ENCODE peak calls at places on chromosomes 2 and 18, in five cellular contexts. X, F, O, Q and U are unnamed samples. For H3K4me1, the result is how much of the 10 kb centered on the place peaks cover.

GRCh38 chr18:13288509-13289138 is 70.1 kb downstream of the LDLRAD4 start:
- DNase-seq in X (no peak), F (no peak), O (no peak), Q (no peak), U (no peak)

GRCh38 chr2:170449034-170449433 is 266.1 kb upstream of the SP5 start:
- DNase-seq in X (no peak), F (no peak), O (no peak), Q (no peak), U (no peak)

GRCh38 chr2:169073972-169074751 is 4.8 kb downstream of the DHRS9 start:
- DNase-seq in X (no peak), F (no peak), O (peak), Q (no peak), U (no peak)

GRCh38 chr2:60671971-60672370 is 84.1 kb upstream of the PAPOLG start:
- DNase-seq in X (no peak), F (no peak), O (no peak), Q (no peak), U (no peak)

GRCh38 chr2:76180676-76181075 is 470.0 kb upstream of the GCFC2 start:
- DNase-seq in X (no peak), F (no peak), O (no peak), Q (no peak), U (no peak)

GRCh38 chr18:38956068-38956467 is 1390.5 kb upstream of the CELF4 start:
- DNase-seq in X (no peak), F (no peak), O (no peak), Q (no peak), U (no peak)

GRCh38 chr2:239960929-239961661 is 64.0 kb downstream of the NDUFA10 start:
- DNase-seq in X (no peak), F (no peak), O (no peak), Q (no peak), U (no peak)

GRCh38 chr2:188909036-188909435 is 65.1 kb upstream of the COL3A1 start:
- DNase-seq in X (peak), F (no peak), O (peak), Q (no peak), U (no peak)

GRCh38 chr18:21741511-21742322 is 1.1 kb downstream of the MIB1 start:
- DNase-seq in X (peak), F (peak), O (peak), Q (peak), U (no peak)

GRCh38 chr2:199335502-199335901 is 122.2 kb downstream of the SATB2 start:
- DNase-seq in X (no peak), F (no peak), O (no peak), Q (no peak), U (no peak)

GRCh38 chr2:1605102-1605501 is 139.2 kb downstream of the PXDN start:
- DNase-seq in X (peak), F (peak), O (no peak), Q (peak), U (no peak)

GRCh38 chr2:172724724-172725123 is 10.9 kb upstream of the RAPGEF4 start:
- DNase-seq in X (no peak), F (no peak), O (no peak), Q (no peak), U (no peak)

GRCh38 chr2:200423552-200423951 is 86.3 kb downstream of the KCTD18 start:
- DNase-seq in X (no peak), F (no peak), O (no peak), Q (no peak), U (no peak)
- H3K4me1 ChIP-seq in X (under half), F (under half), O (under half), Q (under half), U (under half)

GRCh38 chr18:56003651-56004050 is 415.7 kb upstream of the TCF4 start:
- DNase-seq in X (no peak), F (no peak), O (no peak), Q (no peak), U (no peak)

GRCh38 chr18:56000041-56000440 is 412.0 kb upstream of the TCF4 start:
- DNase-seq in X (no peak), F (no peak), O (no peak), Q (no peak), U (no peak)

GRCh38 chr18:56001576-56001975 is 413.6 kb upstream of the TCF4 start:
- DNase-seq in X (no peak), F (no peak), O (no peak), Q (no peak), U (no peak)

GRCh38 chr18:55999641-56000040 is 411.6 kb upstream of the TCF4 start:
- DNase-seq in X (no peak), F (peak), O (no peak), Q (no peak), U (no peak)

DNA sequence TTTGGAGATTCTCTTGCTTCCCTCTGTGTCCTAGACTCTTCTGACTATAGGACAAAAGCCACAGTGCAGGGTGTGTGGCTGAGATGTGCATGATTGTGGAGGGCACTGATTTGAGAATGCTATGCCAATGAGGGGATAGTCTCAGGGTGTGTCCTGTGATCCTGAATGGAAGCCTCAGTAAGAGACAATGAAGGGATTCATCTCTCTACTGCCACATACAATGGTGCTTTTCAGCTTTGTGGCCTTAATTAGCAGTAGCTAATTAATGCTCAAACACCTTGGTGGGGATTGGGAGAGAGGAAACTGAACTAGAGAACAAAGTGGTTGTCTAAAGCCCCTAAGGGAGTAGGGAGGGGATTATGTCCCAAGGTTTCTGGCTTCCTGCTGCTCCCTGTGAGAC is 415.0 kb upstream of the TCF4 start:
- DNase-seq in X (no peak), F (no peak), O (no peak), Q (no peak), U (no peak)
- H2AFZ ChIP-seq in X (no peak), F (no peak), O (no peak), Q (no peak), U (no peak)

GRCh38 chr18:46364048-46364447 is 259.9 kb downstream of the HAUS1 start:
- DNase-seq in X (no peak), F (no peak), O (no peak), Q (no peak), U (no peak)
- H3K4me1 ChIP-seq in X (under half), F (under half), O (under half), Q (under half), U (under half)

DNA sequence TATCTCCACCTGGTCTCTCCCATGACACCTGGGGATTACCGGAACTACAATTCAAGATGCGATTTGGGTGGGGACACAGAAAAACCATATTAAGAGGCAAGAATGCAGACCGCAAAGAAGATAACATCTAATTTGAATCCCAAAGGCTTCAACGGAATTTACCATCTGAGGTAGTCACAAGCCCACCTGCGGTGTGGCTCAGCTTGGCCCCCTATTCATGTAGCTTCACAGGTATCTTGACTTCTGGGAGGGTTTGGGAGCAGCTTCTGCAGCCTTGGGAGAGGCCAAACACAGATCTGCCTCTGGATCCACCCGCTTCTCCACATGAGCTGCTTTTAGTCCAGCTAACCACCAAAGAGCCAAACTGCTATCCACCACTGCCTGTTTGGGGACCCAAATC is 247.7 kb downstream of the DLGAP1 start:
- DNase-seq in X (no peak), F (no peak), O (no peak), Q (peak), U (no peak)
- H2AFZ ChIP-seq in X (no peak), F (no peak), O (no peak), Q (no peak), U (no peak)

DNA sequence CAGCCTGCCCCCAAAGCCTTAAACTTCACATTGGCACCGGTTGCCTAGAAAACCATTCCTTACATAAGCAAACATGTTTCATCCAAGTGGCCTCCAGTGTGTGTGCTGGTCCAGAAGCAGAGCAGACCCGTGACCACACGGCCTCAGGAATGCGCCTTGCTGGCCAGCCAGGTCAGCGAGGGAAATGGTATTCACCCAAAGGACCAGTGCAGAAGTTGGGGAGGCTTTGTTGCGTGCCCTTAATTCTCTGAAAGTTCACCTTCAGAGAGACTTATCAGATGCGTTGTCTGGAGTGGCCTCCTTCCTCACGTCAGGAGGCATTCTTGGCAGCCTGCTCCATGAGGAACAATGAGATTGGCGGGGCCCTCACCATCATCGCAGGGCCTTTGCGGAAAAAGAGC is 25.9 kb downstream of the NRP2 start:
- DNase-seq in X (peak), F (peak), O (no peak), Q (no peak), U (no peak)
- H3K4me1 ChIP-seq in X (under half), F (under half), O (under half), Q (under half), U (under half)

DNA sequence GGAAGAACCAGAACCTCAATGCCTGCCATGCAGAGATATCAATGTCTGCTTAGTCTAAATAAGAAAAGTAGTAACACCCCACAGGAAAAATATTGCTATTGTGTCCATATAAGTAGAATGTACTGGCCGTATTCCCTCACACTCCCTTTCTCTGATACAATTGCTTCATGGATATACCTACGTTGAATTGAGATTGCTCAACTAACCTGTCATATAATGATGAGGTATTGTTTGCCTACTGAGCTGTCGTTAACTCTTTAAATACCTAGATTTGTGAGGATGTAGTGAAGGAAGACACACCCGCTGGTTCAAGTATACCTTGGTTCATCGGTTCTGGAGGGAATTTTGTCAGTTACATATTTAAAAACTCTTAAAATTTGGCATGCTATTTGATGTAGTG is 480.7 kb upstream of the TCF4 start:
- DNase-seq in X (no peak), F (no peak), O (no peak), Q (no peak), U (no peak)
- H2AFZ ChIP-seq in X (peak), F (no peak), O (peak), Q (no peak), U (peak)

GRCh38 chr18:76388891-76389423 is 106.1 kb downstream of the ZNF516 start:
- DNase-seq in X (peak), F (peak), O (no peak), Q (no peak), U (no peak)
- H3K4me1 ChIP-seq in X (under half), F (under half), O (under half), Q (under half), U (under half)

GRCh38 chr18:46711444-46711863 is 45.4 kb downstream of the ST8SIA5 start:
- DNase-seq in X (no peak), F (no peak), O (no peak), Q (no peak), U (no peak)

GRCh38 chr18:46716827-46717226 is 40.0 kb downstream of the ST8SIA5 start:
- DNase-seq in X (no peak), F (no peak), O (no peak), Q (no peak), U (no peak)

GRCh38 chr18:46712406-46712805 is 44.4 kb downstream of the ST8SIA5 start:
- DNase-seq in X (peak), F (peak), O (no peak), Q (no peak), U (no peak)

GRCh38 chr18:46716336-46716735 is 40.5 kb downstream of the ST8SIA5 start:
- DNase-seq in X (no peak), F (no peak), O (no peak), Q (no peak), U (no peak)

DNA sequence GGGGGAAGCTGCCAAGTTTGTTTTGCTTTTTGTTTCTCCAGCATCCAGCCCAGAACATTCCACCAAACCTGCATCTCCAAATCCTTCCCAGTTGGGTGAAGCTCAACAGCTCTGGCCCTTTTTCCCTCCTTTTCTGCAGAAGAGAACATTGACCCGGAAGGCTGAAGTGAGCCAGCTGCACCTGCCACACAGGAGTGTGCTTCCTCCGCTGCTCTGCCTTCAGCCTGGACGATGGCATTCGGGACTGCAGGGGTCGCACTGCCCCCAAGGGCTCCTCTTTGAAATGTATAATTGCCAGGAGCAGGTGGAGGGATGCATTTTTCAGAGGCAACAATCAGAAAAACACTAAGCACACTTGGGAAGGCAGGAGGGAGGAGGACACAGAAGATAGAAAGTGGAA is 41.8 kb downstream of the ST8SIA5 start:
- DNase-seq in X (no peak), F (no peak), O (no peak), Q (no peak), U (no peak)
- H2AFZ ChIP-seq in X (no peak), F (no peak), O (no peak), Q (no peak), U (no peak)

GRCh38 chr2:160381425-160381951 is 112.1 kb downstream of the RBMS1 start:
- DNase-seq in X (peak), F (peak), O (no peak), Q (no peak), U (no peak)

GRCh38 chr2:160388464-160389263 is 104.9 kb downstream of the RBMS1 start:
- DNase-seq in X (no peak), F (no peak), O (no peak), Q (no peak), U (no peak)

GRCh38 chr2:160387558-160388262 is 105.9 kb downstream of the RBMS1 start:
- DNase-seq in X (peak), F (peak), O (peak), Q (no peak), U (no peak)

GRCh38 chr2:160380613-160381012 is 113.0 kb downstream of the RBMS1 start:
- DNase-seq in X (no peak), F (no peak), O (no peak), Q (no peak), U (no peak)

GRCh38 chr2:160384791-160385190 is 108.8 kb downstream of the RBMS1 start:
- DNase-seq in X (no peak), F (no peak), O (no peak), Q (no peak), U (no peak)
- H3K4me1 ChIP-seq in X (under half), F (under half), O (under half), Q (under half), U (under half)